ENCODE peak calls at places on chromosomes 12 and 14, in ten cellular contexts. One of them, this sample, is unnamed.

GRCh38 chr12:123126294-123127144 is 24.4 kb downstream of the PITPNM2 start:
- DNase-seq in stimulated activated CD4-positive, alpha-beta T cell treated with anti-CD3 and anti-CD28 coated beads, Interleukin-12 subunit alpha, Interleukin-12 subunit beta, amount 100 ng/mL, for 24 hours: no peak
- DNase-seq in H7: peak
- DNase-seq in GM10248: no peak
- DNase-seq in NCI-H2081: no peak
- DNase-seq in Daoy: peak
- DNase-seq in H9: no peak
- DNase-seq in choroid plexus epithelial cell: peak
- DNase-seq in AG08395: peak
- DNase-seq in AG10803: peak
- DNase-seq in this sample: no peak

GRCh38 chr12:7439579-7440505 is 4.1 kb downstream of the CD163L1 start:
- DNase-seq in stimulated activated CD4-positive, alpha-beta T cell treated with anti-CD3 and anti-CD28 coated beads, Interleukin-12 subunit alpha, Interleukin-12 subunit beta, amount 100 ng/mL, for 24 hours: peak
- DNase-seq in H7: peak
- DNase-seq in GM10248: no peak
- DNase-seq in NCI-H2081: peak
- DNase-seq in Daoy: no peak
- DNase-seq in H9: peak
- DNase-seq in choroid plexus epithelial cell: peak
- DNase-seq in AG08395: peak
- DNase-seq in AG10803: peak
- DNase-seq in this sample: peak

GRCh38 chr12:12194206-12194605 is 72.6 kb downstream of the LRP6 start:
- DNase-seq in stimulated activated CD4-positive, alpha-beta T cell treated with anti-CD3 and anti-CD28 coated beads, Interleukin-12 subunit alpha, Interleukin-12 subunit beta, amount 100 ng/mL, for 24 hours: no peak
- DNase-seq in H7: no peak
- DNase-seq in GM10248: no peak
- DNase-seq in NCI-H2081: no peak
- DNase-seq in Daoy: no peak
- DNase-seq in H9: no peak
- DNase-seq in choroid plexus epithelial cell: peak
- DNase-seq in AG08395: no peak
- DNase-seq in AG10803: no peak
- DNase-seq in this sample: no peak

GRCh38 chr12:32069071-32069470 is 37.6 kb upstream of the BICD1 start:
- DNase-seq in stimulated activated CD4-positive, alpha-beta T cell treated with anti-CD3 and anti-CD28 coated beads, Interleukin-12 subunit alpha, Interleukin-12 subunit beta, amount 100 ng/mL, for 24 hours: no peak
- DNase-seq in H7: no peak
- DNase-seq in GM10248: no peak
- DNase-seq in NCI-H2081: no peak
- DNase-seq in Daoy: peak
- DNase-seq in H9: no peak
- DNase-seq in choroid plexus epithelial cell: peak
- DNase-seq in AG08395: no peak
- DNase-seq in AG10803: no peak
- DNase-seq in this sample: no peak

GRCh38 chr12:84056-84455 is 17.5 kb downstream of the IQSEC3 start:
- DNase-seq in stimulated activated CD4-positive, alpha-beta T cell treated with anti-CD3 and anti-CD28 coated beads, Interleukin-12 subunit alpha, Interleukin-12 subunit beta, amount 100 ng/mL, for 24 hours: no peak
- DNase-seq in H7: no peak
- DNase-seq in GM10248: no peak
- DNase-seq in NCI-H2081: peak
- DNase-seq in Daoy: no peak
- DNase-seq in H9: peak
- DNase-seq in choroid plexus epithelial cell: no peak
- DNase-seq in AG08395: no peak
- DNase-seq in AG10803: no peak
- DNase-seq in this sample: no peak

GRCh38 chr12:2944401-2945047 is 14.7 kb upstream of the TEAD4 start:
- DNase-seq in stimulated activated CD4-positive, alpha-beta T cell treated with anti-CD3 and anti-CD28 coated beads, Interleukin-12 subunit alpha, Interleukin-12 subunit beta, amount 100 ng/mL, for 24 hours: no peak
- DNase-seq in H7: peak
- DNase-seq in GM10248: peak
- DNase-seq in NCI-H2081: peak
- DNase-seq in Daoy: peak
- DNase-seq in H9: peak
- DNase-seq in choroid plexus epithelial cell: peak
- DNase-seq in AG08395: peak
- DNase-seq in AG10803: no peak
- DNase-seq in this sample: peak

GRCh38 chr14:104897286-104898194 is 27.1 kb upstream of the PLD4 start:
- DNase-seq in stimulated activated CD4-positive, alpha-beta T cell treated with anti-CD3 and anti-CD28 coated beads, Interleukin-12 subunit alpha, Interleukin-12 subunit beta, amount 100 ng/mL, for 24 hours: no peak
- DNase-seq in H7: peak
- DNase-seq in GM10248: no peak
- DNase-seq in NCI-H2081: no peak
- DNase-seq in Daoy: no peak
- DNase-seq in H9: peak
- DNase-seq in choroid plexus epithelial cell: no peak
- DNase-seq in AG08395: no peak
- DNase-seq in AG10803: no peak
- DNase-seq in this sample: no peak

GRCh38 chr14:69087061-69087461 is 65.9 kb downstream of the DCAF5 start:
- DNase-seq in stimulated activated CD4-positive, alpha-beta T cell treated with anti-CD3 and anti-CD28 coated beads, Interleukin-12 subunit alpha, Interleukin-12 subunit beta, amount 100 ng/mL, for 24 hours: no peak
- DNase-seq in H7: no peak
- DNase-seq in GM10248: no peak
- DNase-seq in NCI-H2081: no peak
- DNase-seq in Daoy: no peak
- DNase-seq in H9: no peak
- DNase-seq in choroid plexus epithelial cell: peak
- DNase-seq in AG08395: no peak
- DNase-seq in AG10803: peak
- DNase-seq in this sample: no peak

GRCh38 chr14:88129306-88130056 is 124.5 kb downstream of the GPR65 start:
- DNase-seq in stimulated activated CD4-positive, alpha-beta T cell treated with anti-CD3 and anti-CD28 coated beads, Interleukin-12 subunit alpha, Interleukin-12 subunit beta, amount 100 ng/mL, for 24 hours: no peak
- DNase-seq in H7: no peak
- DNase-seq in GM10248: no peak
- DNase-seq in NCI-H2081: no peak
- DNase-seq in Daoy: peak
- DNase-seq in H9: no peak
- DNase-seq in choroid plexus epithelial cell: peak
- DNase-seq in AG08395: peak
- DNase-seq in AG10803: peak
- DNase-seq in this sample: peak

GRCh38 chr12:44184499-44185206 is 348.8 kb downstream of the TMEM117 start:
- DNase-seq in stimulated activated CD4-positive, alpha-beta T cell treated with anti-CD3 and anti-CD28 coated beads, Interleukin-12 subunit alpha, Interleukin-12 subunit beta, amount 100 ng/mL, for 24 hours: no peak
- DNase-seq in H7: no peak
- DNase-seq in GM10248: peak
- DNase-seq in NCI-H2081: no peak
- DNase-seq in Daoy: no peak
- DNase-seq in H9: no peak
- DNase-seq in choroid plexus epithelial cell: no peak
- DNase-seq in AG08395: no peak
- DNase-seq in AG10803: no peak
- DNase-seq in this sample: no peak

GRCh38 chr12:68094195-68094594 is 65.3 kb downstream of the IFNG start:
- DNase-seq in stimulated activated CD4-positive, alpha-beta T cell treated with anti-CD3 and anti-CD28 coated beads, Interleukin-12 subunit alpha, Interleukin-12 subunit beta, amount 100 ng/mL, for 24 hours: no peak
- DNase-seq in H7: no peak
- DNase-seq in GM10248: no peak
- DNase-seq in NCI-H2081: no peak
- DNase-seq in Daoy: no peak
- DNase-seq in H9: no peak
- DNase-seq in choroid plexus epithelial cell: no peak
- DNase-seq in AG08395: no peak
- DNase-seq in AG10803: no peak
- DNase-seq in this sample: no peak

GRCh38 chr14:64174922-64175782 is 119.0 kb downstream of the ESR2 start:
- DNase-seq in stimulated activated CD4-positive, alpha-beta T cell treated with anti-CD3 and anti-CD28 coated beads, Interleukin-12 subunit alpha, Interleukin-12 subunit beta, amount 100 ng/mL, for 24 hours: no peak
- DNase-seq in H7: no peak
- DNase-seq in GM10248: no peak
- DNase-seq in NCI-H2081: no peak
- DNase-seq in Daoy: no peak
- DNase-seq in H9: no peak
- DNase-seq in choroid plexus epithelial cell: no peak
- DNase-seq in AG08395: no peak
- DNase-seq in AG10803: no peak
- DNase-seq in this sample: no peak

GRCh38 chr14:77574446-77575125 is 41.9 kb downstream of the SPTLC2 start:
- DNase-seq in stimulated activated CD4-positive, alpha-beta T cell treated with anti-CD3 and anti-CD28 coated beads, Interleukin-12 subunit alpha, Interleukin-12 subunit beta, amount 100 ng/mL, for 24 hours: no peak
- DNase-seq in H7: no peak
- DNase-seq in GM10248: no peak
- DNase-seq in NCI-H2081: no peak
- DNase-seq in Daoy: no peak
- DNase-seq in H9: no peak
- DNase-seq in choroid plexus epithelial cell: peak
- DNase-seq in AG08395: no peak
- DNase-seq in AG10803: no peak
- DNase-seq in this sample: no peak

GRCh38 chr14:59918824-59919581 is 941 bp upstream of the LRRC9 start:
- DNase-seq in stimulated activated CD4-positive, alpha-beta T cell treated with anti-CD3 and anti-CD28 coated beads, Interleukin-12 subunit alpha, Interleukin-12 subunit beta, amount 100 ng/mL, for 24 hours: no peak
- DNase-seq in H7: peak
- DNase-seq in GM10248: peak
- DNase-seq in NCI-H2081: peak
- DNase-seq in Daoy: peak
- DNase-seq in H9: no peak
- DNase-seq in choroid plexus epithelial cell: peak
- DNase-seq in AG08395: peak
- DNase-seq in AG10803: peak
- DNase-seq in this sample: peak

GRCh38 chr12:42143401-42144173 is 1.1 kb downstream of the GXYLT1 start:
- DNase-seq in stimulated activated CD4-positive, alpha-beta T cell treated with anti-CD3 and anti-CD28 coated beads, Interleukin-12 subunit alpha, Interleukin-12 subunit beta, amount 100 ng/mL, for 24 hours: no peak
- DNase-seq in H7: peak
- DNase-seq in GM10248: peak
- DNase-seq in NCI-H2081: no peak
- DNase-seq in Daoy: peak
- DNase-seq in H9: no peak
- DNase-seq in choroid plexus epithelial cell: peak
- DNase-seq in AG08395: no peak
- DNase-seq in AG10803: peak
- DNase-seq in this sample: no peak

GRCh38 chr12:87082756-87083155 is 826.6 kb upstream of the MGAT4C start:
- DNase-seq in stimulated activated CD4-positive, alpha-beta T cell treated with anti-CD3 and anti-CD28 coated beads, Interleukin-12 subunit alpha, Interleukin-12 subunit beta, amount 100 ng/mL, for 24 hours: no peak
- DNase-seq in H7: no peak
- DNase-seq in GM10248: no peak
- DNase-seq in NCI-H2081: no peak
- DNase-seq in Daoy: no peak
- DNase-seq in H9: no peak
- DNase-seq in choroid plexus epithelial cell: peak
- DNase-seq in AG08395: no peak
- DNase-seq in AG10803: no peak
- DNase-seq in this sample: no peak

GRCh38 chr12:4177257-4177656 is 96.3 kb upstream of the CCND2 start:
- DNase-seq in stimulated activated CD4-positive, alpha-beta T cell treated with anti-CD3 and anti-CD28 coated beads, Interleukin-12 subunit alpha, Interleukin-12 subunit beta, amount 100 ng/mL, for 24 hours: no peak
- DNase-seq in H7: no peak
- DNase-seq in GM10248: no peak
- DNase-seq in NCI-H2081: no peak
- DNase-seq in Daoy: no peak
- DNase-seq in H9: no peak
- DNase-seq in choroid plexus epithelial cell: no peak
- DNase-seq in AG08395: no peak
- DNase-seq in AG10803: no peak
- DNase-seq in this sample: no peak

This sample was measured in GM23338.